ENCODE peak calls at places on chromosomes 5 and 9, in ten cellular contexts. R is K562, Y is HCT116, E is sigmoid colon, F is H1, S is GM23338, C is HepG2, P is transverse colon, J is stomach, B is spleen. I is an unnamed sample.
A peak's percentile ranks its signal among the peaks of the same experiment; 100 is the strongest.

GRCh38 chr5:139862313-139862712 is 66.7 kb downstream of the PSD2 start:
- DNase-seq in R (peak; percentile 20), Y (no peak), E (no peak), F (no peak), S (no peak), C (no peak), P (no peak), J (no peak), B (no peak), I (no peak)

GRCh38 chr9:38746303-38746702 is 26.4 kb upstream of the FAM240B start:
- DNase-seq in R (no peak), Y (no peak), E (no peak), F (no peak), S (no peak), C (no peak), P (no peak), J (no peak), B (no peak), I (no peak)

GRCh38 chr9:114899461-114899860 is 30.9 kb downstream of the TNFSF8 start:
- DNase-seq in R (no peak), Y (no peak), E (no peak), F (no peak), S (no peak), C (no peak), P (no peak), J (no peak), B (no peak), I (no peak)

GRCh38 chr5:2675548-2675947 is 75.9 kb downstream of the IRX2 start:
- DNase-seq in R (no peak), Y (no peak), E (no peak), F (no peak), S (no peak), C (no peak), P (no peak), J (no peak), B (no peak), I (no peak)

GRCh38 chr5:93299596-93300308 is 281.3 kb downstream of the NR2F1-AS1 start:
- DNase-seq in R (no peak), Y (no peak), E (no peak), F (peak; percentile 63), S (peak; percentile 72), C (no peak), P (no peak), J (no peak), B (no peak), I (no peak)

GRCh38 chr9:108272350-108272899 is 583.4 kb downstream of the ACTL7B start:
- DNase-seq in R (peak; percentile 52), Y (peak; percentile 38), E (peak; percentile 72), F (peak; percentile 55), S (peak; percentile 60), C (peak; percentile 16), P (peak; percentile 66), J (peak; percentile 62), B (no peak), I (no peak)

GRCh38 chr5:154309805-154310204 is 119.3 kb downstream of the GALNT10 start:
- DNase-seq in R (no peak), Y (no peak), E (no peak), F (no peak), S (no peak), C (no peak), P (no peak), J (no peak), B (no peak), I (no peak)

GRCh38 chr5:92694067-92694466 is 887.0 kb downstream of the NR2F1-AS1 start:
- DNase-seq in R (no peak), Y (no peak), E (no peak), F (no peak), S (no peak), C (no peak), P (no peak), J (no peak), B (no peak), I (no peak)

GRCh38 chr5:28954074-28954473 is 1915.7 kb upstream of the CDH9 start:
- DNase-seq in R (no peak), Y (no peak), E (no peak), F (no peak), S (peak; percentile 61), C (no peak), P (no peak), J (no peak), B (no peak), I (no peak)

GRCh38 chr5:113075019-113075418 is 98.4 kb downstream of the DCP2 start:
- DNase-seq in R (no peak), Y (no peak), E (no peak), F (no peak), S (no peak), C (no peak), P (no peak), J (no peak), B (no peak), I (no peak)

GRCh38 chr9:105280730-105281129 is 36.3 kb downstream of the SLC44A1 start:
- DNase-seq in R (no peak), Y (no peak), E (no peak), F (no peak), S (no peak), C (peak; percentile 32), P (no peak), J (no peak), B (no peak), I (no peak)

GRCh38 chr5:15637886-15638285 is 137.9 kb downstream of the FBXL7 start:
- DNase-seq in R (no peak), Y (no peak), E (no peak), F (no peak), S (no peak), C (no peak), P (no peak), J (no peak), B (no peak), I (no peak)

GRCh38 chr9:89372979-89373378 is 54.7 kb downstream of the SECISBP2 start:
- DNase-seq in R (no peak), Y (no peak), E (no peak), F (no peak), S (no peak), C (no peak), P (no peak), J (no peak), B (peak; percentile 77), I (no peak)
- TF ChIP-seq POLR2AphosphoS5 in R (no peak), Y (no peak), E (no peak), F (no peak), S (no peak), C (no peak), P (no peak), J (no peak), B (no peak), I (no peak)

GRCh38 chr9:73683862-73684591 is 532.4 kb downstream of the ANXA1 start:
- DNase-seq in R (peak; percentile 21), Y (peak; percentile 19), E (no peak), F (no peak), S (peak; percentile 82), C (peak; percentile 55), P (no peak), J (no peak), B (no peak), I (no peak)
- TF ChIP-seq CTCF in R (peak; percentile 59), Y (peak; percentile 58), E (no peak), F (peak; percentile 74), S (peak; percentile 97), C (peak; percentile 75), P (peak; percentile 14), J (no peak), B (no peak), I (peak; percentile 33)

DNA sequence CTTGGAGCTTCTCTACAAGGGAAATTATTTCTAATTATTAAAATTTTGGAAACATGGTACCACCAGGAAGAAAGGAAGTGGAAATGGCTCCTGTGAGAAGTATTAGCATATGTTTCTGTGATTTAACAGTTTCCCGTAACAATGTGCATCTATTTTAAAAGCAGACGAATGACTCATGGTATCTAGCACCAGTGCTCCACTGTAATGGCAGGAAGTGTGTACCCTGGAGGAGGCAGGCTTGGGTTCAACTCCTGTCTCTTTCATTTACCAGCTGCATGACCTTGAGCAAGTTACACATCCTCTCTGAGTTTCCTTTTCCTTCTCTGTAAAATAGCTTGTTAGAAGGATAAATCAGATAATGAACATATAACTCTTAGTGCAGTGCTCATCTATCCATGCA is 41.0 kb upstream of the ANGPTL2 start:
- DNase-seq in R (peak; percentile 9), Y (no peak), E (no peak), F (no peak), S (no peak), C (peak; percentile 30), P (no peak), J (no peak), B (no peak), I (no peak)
- TF ChIP-seq POLR2AphosphoS5 in R (no peak), Y (no peak), E (no peak), F (no peak), S (no peak), C (no peak), P (no peak), J (no peak), B (no peak), I (no peak)

DNA sequence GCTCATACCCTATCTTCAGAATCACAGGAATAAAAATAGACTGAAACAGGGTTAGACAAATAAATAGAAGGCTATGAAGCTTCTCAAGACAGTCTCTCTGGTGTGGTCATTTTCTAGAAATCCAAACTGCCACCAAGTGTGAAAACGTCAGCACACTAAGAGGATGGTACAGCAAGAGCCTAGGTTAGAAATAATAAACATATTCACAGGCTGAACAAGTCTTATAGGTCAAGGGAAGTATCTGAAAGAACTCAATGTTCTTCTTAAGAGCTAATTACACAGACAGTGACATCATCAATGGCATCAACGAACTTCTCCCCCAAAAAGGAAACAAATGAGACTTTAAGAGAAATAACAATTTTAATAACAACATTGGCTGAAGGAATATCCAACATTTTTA is 22.7 kb upstream of the PLPP6 start:
- DNase-seq in R (no peak), Y (no peak), E (no peak), F (no peak), S (no peak), C (no peak), P (no peak), J (no peak), B (no peak), I (no peak)
- TF ChIP-seq CTCF in R (no peak), Y (no peak), E (no peak), F (no peak), S (no peak), C (no peak), P (no peak), J (no peak), B (no peak), I (no peak)